ENCODE peak calls at places on chromosomes 4 and X, in seven cellular contexts. One of them, this sample, is unnamed.

GRCh38 chr4:39841894-39842293 is 135.8 kb downstream of the PDS5A start:
- DNase-seq in D341Med: no peak
- DNase-seq in GM23248: no peak
- DNase-seq in heart left ventricle: no peak
- DNase-seq in CD4-positive, alpha-beta T cell: no peak
- DNase-seq in RPMI8226: no peak
- DNase-seq in iPS-NIHi11: no peak
- DNase-seq in this sample: no peak

GRCh38 chr4:150591904-150592303 is 10.0 kb downstream of the MAB21L2 start:
- DNase-seq in heart left ventricle: no peak
- DNase-seq in D341Med: no peak
- DNase-seq in GM23248: no peak
- DNase-seq in RPMI8226: no peak
- DNase-seq in iPS-NIHi11: no peak
- DNase-seq in CD4-positive, alpha-beta T cell: no peak
- DNase-seq in this sample: no peak

GRCh38 chr4:24646777-24647460 is 62.6 kb upstream of the DHX15 start:
- DNase-seq in heart left ventricle: no peak
- DNase-seq in RPMI8226: no peak
- DNase-seq in GM23248: no peak
- DNase-seq in CD4-positive, alpha-beta T cell: no peak
- DNase-seq in iPS-NIHi11: no peak
- DNase-seq in D341Med: no peak
- DNase-seq in this sample: no peak

GRCh38 chr4:89411539-89411938 is 103.9 kb upstream of the GPRIN3 start:
- DNase-seq in GM23248: no peak
- DNase-seq in CD4-positive, alpha-beta T cell: no peak
- DNase-seq in D341Med: peak
- DNase-seq in iPS-NIHi11: no peak
- DNase-seq in heart left ventricle: peak
- DNase-seq in RPMI8226: no peak
- DNase-seq in this sample: peak

GRCh38 chr4:119517361-119518229 is 111.0 kb downstream of the PDE5A start:
- DNase-seq in CD4-positive, alpha-beta T cell: no peak
- DNase-seq in iPS-NIHi11: no peak
- DNase-seq in D341Med: no peak
- DNase-seq in GM23248: peak
- DNase-seq in RPMI8226: no peak
- DNase-seq in heart left ventricle: no peak
- DNase-seq in this sample: no peak

GRCh38 chr4:182537031-182537617 is 293.9 kb downstream of the TENM3 start:
- DNase-seq in heart left ventricle: no peak
- DNase-seq in iPS-NIHi11: no peak
- DNase-seq in D341Med: no peak
- DNase-seq in GM23248: no peak
- DNase-seq in RPMI8226: no peak
- DNase-seq in CD4-positive, alpha-beta T cell: no peak
- DNase-seq in this sample: no peak

GRCh38 chrX:14489437-14489836 is 39.9 kb upstream of the GLRA2 start:
- DNase-seq in GM23248: no peak
- DNase-seq in D341Med: no peak
- DNase-seq in RPMI8226: no peak
- DNase-seq in CD4-positive, alpha-beta T cell: no peak
- DNase-seq in iPS-NIHi11: peak
- DNase-seq in heart left ventricle: no peak
- DNase-seq in this sample: no peak

GRCh38 chr4:10164877-10165283 is 48.3 kb upstream of the WDR1 start:
- DNase-seq in GM23248: peak
- DNase-seq in D341Med: peak
- DNase-seq in heart left ventricle: peak
- DNase-seq in iPS-NIHi11: peak
- DNase-seq in CD4-positive, alpha-beta T cell: no peak
- DNase-seq in RPMI8226: no peak
- DNase-seq in this sample: peak

GRCh38 chrX:98481636-98482035 is 1597.9 kb downstream of the RPA4 start:
- DNase-seq in heart left ventricle: no peak
- DNase-seq in RPMI8226: no peak
- DNase-seq in GM23248: no peak
- DNase-seq in iPS-NIHi11: no peak
- DNase-seq in D341Med: no peak
- DNase-seq in CD4-positive, alpha-beta T cell: no peak
- DNase-seq in this sample: no peak